ENCODE peak calls at places on chromosomes 2 and 18, in eight cellular contexts. M is gastrocnemius medialis, K is A549, Z is dorsolateral prefrontal cortex, J is GM23338, U is SK-N-SH, N is left ventricle myocardium inferior, F is Panc1. C is an unnamed sample.

GRCh38 chr18:13366131-13366530 is 147.6 kb downstream of the LDLRAD4 start:
- DNase-seq in M (no peak), K (no peak), Z (no peak), J (no peak), U (no peak), N (no peak), F (no peak), C (no peak)

GRCh38 chr2:105789745-105790466 is 45.2 kb downstream of the NCK2 start:
- DNase-seq in M (peak), K (no peak), Z (no peak), J (no peak), U (no peak), N (no peak), F (no peak), C (no peak)

GRCh38 chr2:215712850-215713230 is 277.0 kb upstream of the FN1 start:
- DNase-seq in M (no peak), K (no peak), Z (no peak), J (no peak), U (no peak), N (no peak), F (no peak), C (no peak)

GRCh38 chr2:239055756-239056493 is 208.0 kb downstream of the TWIST2 start:
- DNase-seq in M (no peak), K (no peak), Z (peak), J (no peak), U (no peak), N (no peak), F (no peak), C (no peak)

GRCh38 chr2:25401307-25402021 is 59.7 kb upstream of the DNMT3A start:
- DNase-seq in M (no peak), K (no peak), Z (no peak), J (no peak), U (no peak), N (no peak), F (no peak), C (no peak)

GRCh38 chr2:64730551-64731305 is 77.0 kb upstream of the SERTAD2 start:
- DNase-seq in M (peak), K (no peak), Z (peak), J (no peak), U (peak), N (peak), F (no peak), C (peak)

GRCh38 chr2:3627500-3628100 is 30.4 kb upstream of the ALLC start:
- DNase-seq in M (no peak), K (no peak), Z (no peak), J (no peak), U (no peak), N (no peak), F (no peak), C (no peak)

GRCh38 chr2:236688563-236689392 is 119.2 kb downstream of the ACKR3 start:
- DNase-seq in M (no peak), K (no peak), Z (no peak), J (peak), U (no peak), N (no peak), F (no peak), C (peak)

GRCh38 chr18:23238651-23239349 is 103.5 kb downstream of the CABLES1 start:
- DNase-seq in M (no peak), K (no peak), Z (no peak), J (peak), U (no peak), N (no peak), F (no peak), C (no peak)

GRCh38 chr2:202831241-202831997 is 40.1 kb downstream of the ICA1L start:
- DNase-seq in M (no peak), K (peak), Z (no peak), J (peak), U (peak), N (no peak), F (peak), C (peak)

GRCh38 chr2:159475793-159476192 is 140.6 kb downstream of the BAZ2B start:
- DNase-seq in M (no peak), K (no peak), Z (no peak), J (peak), U (no peak), N (no peak), F (no peak), C (no peak)

GRCh38 chr2:140384946-140385345 is 1604.8 kb upstream of the NXPH2 start:
- DNase-seq in M (no peak), K (no peak), Z (no peak), J (no peak), U (no peak), N (no peak), F (no peak), C (no peak)

GRCh38 chr2:113834057-113834720 is 55.7 kb upstream of the ACTR3 start:
- DNase-seq in M (no peak), K (no peak), Z (no peak), J (no peak), U (no peak), N (no peak), F (no peak), C (no peak)

GRCh38 chr2:9364791-9365497 is 58.4 kb downstream of the ITGB1BP1 start:
- DNase-seq in M (no peak), K (no peak), Z (no peak), J (no peak), U (no peak), N (no peak), F (no peak), C (no peak)

GRCh38 chr2:102193074-102193473 is 6.3 kb downstream of the IL1RL2 start:
- DNase-seq in M (no peak), K (no peak), Z (no peak), J (no peak), U (no peak), N (no peak), F (no peak), C (no peak)

GRCh38 chr2:54524236-54524991 is 68.3 kb downstream of the SPTBN1 start:
- DNase-seq in M (peak), K (no peak), Z (no peak), J (peak), U (no peak), N (no peak), F (no peak), C (no peak)

GRCh38 chr18:24987271-24987932 is 364.6 kb downstream of the ZNF521 start:
- DNase-seq in M (peak), K (no peak), Z (no peak), J (peak), U (peak), N (peak), F (no peak), C (no peak)

GRCh38 chr2:88489181-88489580 is 36.7 kb upstream of the FOXI3 start:
- DNase-seq in M (no peak), K (no peak), Z (no peak), J (no peak), U (no peak), N (no peak), F (no peak), C (no peak)

GRCh38 chr2:55102056-55102812 is 52.0 kb upstream of the RTN4 start:
- DNase-seq in M (no peak), K (no peak), Z (no peak), J (no peak), U (no peak), N (no peak), F (no peak), C (peak)

GRCh38 chr18:9133225-9133624 is 3.4 kb upstream of the ANKRD12 start:
- DNase-seq in M (no peak), K (no peak), Z (no peak), J (no peak), U (no peak), N (no peak), F (no peak), C (no peak)
- TF ChIP-seq CTCF in M (no peak), K (no peak), Z (no peak), J (no peak), U (no peak), N (no peak), F (no peak), C (no peak)

GRCh38 chr18:52341617-52342381 is 1.8 kb downstream of the DCC start:
- DNase-seq in M (no peak), K (no peak), Z (peak), J (peak), U (peak), N (no peak), F (no peak), C (peak)
- H3K4me3 ChIP-seq in M (no peak), K (peak), Z (peak), J (peak), U (peak), N (peak), F (no peak), C (no peak)

GRCh38 chr18:9876867-9877654 is 8.7 kb upstream of the TXNDC2 start:
- DNase-seq in M (no peak), K (peak), Z (no peak), J (peak), U (peak), N (no peak), F (no peak), C (no peak)

GRCh38 chr18:9877655-9878014 is 8.1 kb upstream of the TXNDC2 start:
- DNase-seq in M (no peak), K (no peak), Z (no peak), J (no peak), U (no peak), N (no peak), F (no peak), C (no peak)

GRCh38 chr18:9874730-9875129 is 11.0 kb upstream of the TXNDC2 start:
- DNase-seq in M (no peak), K (no peak), Z (no peak), J (no peak), U (no peak), N (no peak), F (no peak), C (no peak)

GRCh38 chr18:9878095-9878494 is 7.7 kb upstream of the TXNDC2 start:
- DNase-seq in M (no peak), K (no peak), Z (no peak), J (no peak), U (no peak), N (no peak), F (no peak), C (no peak)

DNA sequence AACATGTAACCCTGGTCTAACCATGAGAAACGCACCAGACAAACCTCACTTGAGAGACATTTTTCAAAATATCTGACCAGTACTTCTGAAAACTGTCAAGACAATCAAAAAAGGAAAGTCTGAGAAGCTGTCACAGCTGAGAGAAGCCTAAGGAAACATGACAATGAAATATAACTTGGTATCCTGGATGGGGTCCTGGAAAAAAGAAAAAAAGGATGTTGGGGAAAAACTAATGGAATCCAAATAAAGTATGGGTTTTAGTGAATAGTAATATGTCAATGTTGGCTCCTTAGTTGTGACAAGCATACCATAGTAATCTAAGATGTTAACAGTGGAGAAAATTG is 9.3 kb upstream of the TXNDC2 start:
- DNase-seq in M (no peak), K (no peak), Z (no peak), J (no peak), U (no peak), N (no peak), F (no peak), C (no peak)
- TF ChIP-seq CTCF in M (no peak), K (no peak), Z (no peak), J (no peak), U (no peak), N (no peak), F (no peak), C (no peak)

GRCh38 chr2:217626926-217627325 is 375.9 kb downstream of the TNS1 start:
- DNase-seq in M (no peak), K (no peak), Z (no peak), J (no peak), U (no peak), N (no peak), F (no peak), C (no peak)
- H3K4me3 ChIP-seq in M (no peak), K (no peak), Z (no peak), J (no peak), U (no peak), N (no peak), F (no peak), C (no peak)

GRCh38 chr18:68417826-68418225 is 297.1 kb downstream of the TMX3 start:
- DNase-seq in M (no peak), K (no peak), Z (no peak), J (no peak), U (no peak), N (no peak), F (no peak), C (no peak)
- TF ChIP-seq CTCF in M (no peak), K (no peak), Z (no peak), J (no peak), U (no peak), N (no peak), F (no peak), C (no peak)

GRCh38 chr18:52190195-52190594 is 149.8 kb upstream of the DCC start:
- DNase-seq in M (no peak), K (no peak), Z (no peak), J (no peak), U (no peak), N (no peak), F (no peak), C (no peak)

DNA sequence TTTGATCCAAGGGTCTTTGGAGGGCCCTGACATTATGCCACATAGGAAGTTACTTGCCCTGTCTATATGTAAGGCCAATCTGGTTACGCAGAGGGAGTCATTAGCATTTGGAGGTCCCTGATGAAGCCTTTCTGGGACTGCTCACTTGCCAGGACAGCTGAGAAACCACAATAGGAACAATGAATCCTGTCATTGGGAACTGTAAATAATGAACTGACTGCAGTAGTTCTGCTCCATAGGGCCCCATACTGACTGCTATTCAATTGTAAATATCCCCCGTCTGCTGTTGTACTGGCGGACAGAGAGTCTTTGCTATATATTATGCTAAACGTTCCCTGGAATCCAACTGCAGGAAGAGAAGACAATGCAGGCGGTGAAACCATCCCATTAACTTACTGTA is 149.4 kb upstream of the DCC start:
- DNase-seq in M (no peak), K (no peak), Z (no peak), J (peak), U (no peak), N (no peak), F (no peak), C (no peak)
- H3K4me3 ChIP-seq in M (no peak), K (no peak), Z (no peak), J (no peak), U (no peak), N (no peak), F (no peak), C (no peak)

GRCh38 chr2:199710551-199710950 is 140.4 kb downstream of the FTCDNL1 start:
- DNase-seq in M (no peak), K (no peak), Z (no peak), J (no peak), U (no peak), N (no peak), F (no peak), C (no peak)

GRCh38 chr2:199705538-199705937 is 145.5 kb downstream of the FTCDNL1 start:
- DNase-seq in M (no peak), K (no peak), Z (no peak), J (no peak), U (no peak), N (no peak), F (no peak), C (no peak)

GRCh38 chr2:199707584-199708185 is 143.3 kb downstream of the FTCDNL1 start:
- DNase-seq in M (no peak), K (no peak), Z (no peak), J (no peak), U (no peak), N (no peak), F (no peak), C (no peak)

GRCh38 chr2:199703199-199703598 is 147.8 kb downstream of the FTCDNL1 start:
- DNase-seq in M (no peak), K (no peak), Z (no peak), J (no peak), U (no peak), N (no peak), F (no peak), C (no peak)

DNA sequence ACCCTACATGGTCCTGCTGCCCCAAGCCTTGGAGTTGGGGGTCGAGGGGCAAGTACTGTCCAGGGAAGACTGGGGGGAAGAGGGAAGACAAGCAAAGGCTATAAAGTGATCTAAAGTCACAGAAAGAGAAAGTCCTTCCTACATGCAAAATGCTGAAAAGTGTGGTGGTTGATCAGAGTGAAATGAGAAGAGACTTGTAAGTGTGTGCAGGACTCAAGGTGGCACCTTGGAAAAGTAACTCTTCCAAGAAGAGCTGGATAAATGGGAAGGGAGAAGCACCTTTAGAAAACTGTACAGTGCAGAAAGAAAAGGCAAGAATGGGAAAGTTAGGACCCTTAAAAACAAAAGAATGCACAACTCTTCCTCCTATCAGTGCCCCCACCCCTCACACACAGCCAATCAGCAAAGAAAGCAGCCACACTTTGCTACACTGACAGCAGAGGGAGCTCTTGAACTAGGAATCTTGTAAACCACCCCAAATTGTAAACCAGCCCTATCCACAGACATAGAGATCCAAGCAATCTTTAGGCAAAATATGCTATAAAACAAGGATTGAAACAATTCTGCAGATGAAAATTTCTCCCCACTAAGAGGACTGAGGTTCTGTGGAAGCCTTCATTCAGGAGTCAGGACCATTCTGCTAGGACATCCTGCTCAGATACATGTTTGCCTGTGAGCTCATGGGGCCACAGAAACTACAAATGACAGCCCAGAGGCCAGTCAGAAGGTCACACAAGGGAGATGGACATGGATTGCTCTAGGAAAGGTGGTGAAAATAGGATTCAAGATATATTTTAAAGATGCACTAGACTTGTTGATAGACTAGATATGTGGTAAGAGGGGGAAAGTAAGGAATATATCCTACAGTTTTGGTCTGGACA is 146.4 kb downstream of the FTCDNL1 start:
- DNase-seq in M (no peak), K (peak), Z (no peak), J (peak), U (no peak), N (no peak), F (no peak), C (no peak)
- TF ChIP-seq CTCF in M (peak), K (peak), Z (peak), J (peak), U (peak), N (peak), F (peak), C (peak)

DNA sequence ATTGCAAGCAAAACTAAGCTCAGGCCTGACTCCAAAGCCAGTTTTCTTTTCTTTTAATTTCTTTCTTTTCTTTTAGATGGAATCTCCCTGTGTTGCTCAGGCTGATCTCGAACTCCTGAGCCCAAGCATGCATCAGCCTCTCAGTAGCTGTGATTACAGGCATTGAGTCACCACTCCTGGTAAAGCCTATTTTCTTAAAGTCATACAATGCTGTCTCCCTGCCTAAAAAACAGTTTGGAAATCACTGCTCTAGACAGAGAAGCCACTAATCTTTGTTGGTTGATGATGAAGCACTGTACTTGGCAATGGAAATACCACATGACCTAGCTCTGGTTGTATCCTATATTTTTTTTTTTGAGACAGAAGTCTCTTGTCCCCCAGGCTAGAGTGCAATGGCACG is 33.1 kb upstream of the ZNF532 start:
- DNase-seq in M (no peak), K (no peak), Z (no peak), J (no peak), U (no peak), N (no peak), F (no peak), C (no peak)
- H3K4me3 ChIP-seq in M (no peak), K (no peak), Z (no peak), J (no peak), U (no peak), N (no peak), F (no peak), C (no peak)

GRCh38 chr2:234135750-234136221 is 85.3 kb downstream of the SPP2 start:
- DNase-seq in M (no peak), K (peak), Z (peak), J (peak), U (peak), N (peak), F (peak), C (peak)

GRCh38 chr2:234138836-234139235 is 88.3 kb downstream of the SPP2 start:
- DNase-seq in M (no peak), K (no peak), Z (no peak), J (no peak), U (no peak), N (no peak), F (no peak), C (no peak)

GRCh38 chr2:234137400-234138014 is 87.0 kb downstream of the SPP2 start:
- DNase-seq in M (no peak), K (peak), Z (no peak), J (no peak), U (no peak), N (no peak), F (no peak), C (no peak)

GRCh38 chr2:234134496-234134895 is 84.0 kb downstream of the SPP2 start:
- DNase-seq in M (no peak), K (no peak), Z (no peak), J (no peak), U (no peak), N (no peak), F (no peak), C (no peak)

DNA sequence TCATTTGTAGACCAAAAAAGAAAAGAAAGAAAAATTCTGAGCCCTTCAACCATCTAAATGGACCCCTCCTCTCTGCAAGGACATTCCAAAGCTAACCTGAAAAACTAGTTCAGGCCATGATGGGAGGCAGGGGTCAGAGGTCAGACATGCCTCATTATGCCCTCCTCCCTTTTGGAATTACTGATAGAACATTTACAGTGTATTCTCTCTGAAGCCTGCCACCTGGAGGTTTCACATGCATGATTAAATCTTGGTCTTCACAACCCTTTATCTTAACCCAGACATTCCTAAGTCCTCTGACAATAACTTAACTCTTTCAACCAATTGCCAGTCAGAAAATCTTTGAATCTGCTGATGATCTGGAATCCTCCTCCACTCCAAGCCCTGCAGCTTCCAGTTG is 86.0 kb downstream of the SPP2 start:
- DNase-seq in M (no peak), K (no peak), Z (no peak), J (peak), U (no peak), N (no peak), F (no peak), C (no peak)
- TF ChIP-seq CTCF in M (no peak), K (no peak), Z (no peak), J (peak), U (peak), N (no peak), F (no peak), C (no peak)

DNA sequence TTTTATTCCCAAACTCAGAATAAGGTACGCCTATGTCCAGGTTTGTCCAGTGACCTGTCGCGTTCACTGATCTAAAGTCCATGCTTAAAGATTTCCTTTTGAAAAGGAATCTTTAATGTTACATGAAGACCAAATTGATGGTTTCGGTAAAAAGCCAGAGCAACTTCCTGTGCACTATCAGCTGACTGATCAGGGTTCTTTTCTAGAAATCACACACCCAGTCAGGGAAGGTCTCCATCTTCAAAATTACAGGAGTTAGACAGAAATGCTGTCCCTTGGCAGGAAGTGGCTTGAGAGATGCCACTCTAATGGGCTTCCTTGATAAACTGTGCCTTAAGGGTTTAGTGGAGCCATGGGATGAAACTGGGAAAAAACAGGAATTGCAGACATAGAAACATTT is 14.7 kb upstream of the ARHGAP25 start:
- DNase-seq in M (no peak), K (no peak), Z (no peak), J (no peak), U (no peak), N (no peak), F (no peak), C (no peak)
- H3K4me3 ChIP-seq in M (no peak), K (no peak), Z (no peak), J (no peak), U (no peak), N (no peak), F (no peak), C (no peak)

C was measured in BE2C.